ENCODE peak calls at places on chromosomes 7 and 10, in eight cellular contexts. X, Q, V, N, W, C, T and B are unnamed samples. For H3K9me3, the result is how much of the 10 kb centered on the place peaks cover.

GRCh38 chr7:10779465-10780399 is 193.9 kb upstream of the PHF14 start:
- DNase-seq in W (no peak), Q (no peak), V (no peak), T (no peak), C (no peak), X (no peak), N (no peak), B (no peak)

GRCh38 chr10:5291501-5292195 is 73.1 kb upstream of the UCN3 start:
- DNase-seq in C (peak), X (no peak), W (no peak), N (peak), Q (peak), V (peak), T (no peak), B (peak)

GRCh38 chr10:124367936-124368335 is 50.8 kb downstream of the OAT start:
- DNase-seq in Q (no peak), X (no peak), W (no peak), V (peak), T (no peak), N (no peak), C (no peak), B (no peak)

GRCh38 chr10:4691776-4692175 is 134.2 kb upstream of the AKR1E2 start:
- DNase-seq in W (no peak), V (no peak), T (no peak), X (no peak), Q (peak), C (no peak), N (no peak), B (no peak)

GRCh38 chr10:75407716-75408511 is 6.3 kb upstream of the ZNF503 start:
- DNase-seq in N (no peak), T (no peak), C (peak), Q (peak), W (peak), V (peak), X (peak), B (no peak)

GRCh38 chr10:112374724-112375541 is 1.0 kb downstream of the ACSL5 start:
- DNase-seq in T (peak), N (peak), C (no peak), Q (no peak), V (no peak), X (no peak), W (peak), B (no peak)

GRCh38 chr10:6746782-6747181 is 166.7 kb upstream of the PRKCQ start:
- DNase-seq in V (no peak), T (no peak), N (no peak), Q (no peak), W (no peak), C (no peak), X (no peak), B (no peak)

GRCh38 chr10:47038881-47039557 is 127.8 kb downstream of the PTPN20 start:
- DNase-seq in N (no peak), C (no peak), T (peak), Q (no peak), W (peak), V (peak), X (no peak), B (no peak)

GRCh38 chr7:112021348-112022044 is 184.7 kb downstream of the DOCK4 start:
- DNase-seq in X (no peak), C (no peak), N (no peak), Q (no peak), T (no peak), V (no peak), W (no peak), B (no peak)

GRCh38 chr10:11810313-11810766 is 12.8 kb upstream of the PROSER2 start:
- DNase-seq in C (no peak), T (peak), V (no peak), Q (peak), W (no peak), X (no peak), N (no peak), B (no peak)

GRCh38 chr7:74420006-74420405 is 33.7 kb upstream of the GTF2IRD1 start:
- DNase-seq in W (no peak), Q (no peak), T (no peak), N (no peak), C (no peak), V (no peak), X (no peak), B (no peak)

GRCh38 chr7:2131341-2131740 is 101.4 kb downstream of the MAD1L1 start:
- DNase-seq in V (no peak), Q (no peak), W (no peak), T (no peak), C (no peak), N (no peak), X (no peak), B (no peak)

GRCh38 chr10:102230861-102231356 is 4.8 kb downstream of the ELOVL3 start:
- DNase-seq in T (no peak), N (peak), C (peak), X (no peak), Q (no peak), V (peak), W (peak), B (peak)

GRCh38 chr7:36210542-36210941 is 57.5 kb downstream of the EEPD1 start:
- DNase-seq in W (no peak), N (no peak), C (peak), T (no peak), X (no peak), V (no peak), Q (no peak), B (no peak)

GRCh38 chr7:28239823-28240204 is 59.2 kb upstream of the JAZF1 start:
- DNase-seq in T (no peak), C (no peak), V (no peak), N (no peak), W (no peak), X (no peak), Q (no peak), B (no peak)

GRCh38 chr7:138105216-138105615 is 29.0 kb downstream of the AKR1D1 start:
- DNase-seq in N (no peak), W (no peak), X (no peak), C (no peak), Q (peak), T (no peak), V (peak), B (no peak)

GRCh38 chr7:84548366-84549085 is 353.9 kb upstream of the SEMA3A start:
- DNase-seq in C (no peak), V (peak), N (no peak), Q (no peak), T (peak), X (no peak), W (peak), B (no peak)

GRCh38 chr10:71214641-71215160 is 2.3 kb downstream of the UNC5B start:
- DNase-seq in V (no peak), C (no peak), N (no peak), Q (no peak), T (no peak), W (no peak), X (no peak), B (no peak)

GRCh38 chr7:28076421-28077163 is 104.0 kb downstream of the JAZF1 start:
- DNase-seq in Q (no peak), X (no peak), N (no peak), V (no peak), W (no peak), T (no peak), C (no peak), B (no peak)

GRCh38 chr7:47506716-47507354 is 75.1 kb downstream of the TNS3 start:
- DNase-seq in C (no peak), N (no peak), X (peak), W (peak), T (peak), V (no peak), Q (no peak), B (no peak)

GRCh38 chr10:70682920-70683600 is 10.8 kb downstream of the ADAMTS14 start:
- DNase-seq in X (no peak), V (no peak), N (no peak), Q (no peak), C (no peak), W (no peak), T (no peak), B (no peak)

GRCh38 chr10:53430974-53431373 is 658.4 kb upstream of the MBL2 start:
- DNase-seq in T (no peak), V (no peak), N (no peak), W (no peak), Q (no peak), X (no peak), C (no peak), B (no peak)

GRCh38 chr7:1661461-1661860 is 8.6 kb upstream of the ELFN1 start:
- DNase-seq in T (no peak), N (no peak), X (no peak), W (no peak), C (no peak), Q (no peak), V (no peak), B (no peak)

GRCh38 chr7:100130608-100131453 is 4.1 kb downstream of the MBLAC1 start:
- DNase-seq in T (peak), Q (peak), C (peak), X (peak), N (no peak), W (peak), V (peak), B (peak)

GRCh38 chr7:27917774-27918314 is 177.9 kb downstream of the TAX1BP1 start:
- DNase-seq in W (no peak), C (no peak), Q (peak), N (no peak), X (no peak), V (no peak), T (no peak), B (no peak)

GRCh38 chr7:151754142-151754590 is 122.7 kb downstream of the PRKAG2 start:
- DNase-seq in Q (peak), C (peak), X (peak), T (peak), V (peak), N (peak), W (peak), B (no peak)

GRCh38 chr7:82506702-82507101 is 63.1 kb upstream of the CACNA2D1 start:
- DNase-seq in N (no peak), X (peak), C (peak), W (no peak), V (no peak), T (peak), Q (no peak), B (no peak)

GRCh38 chr7:154676422-154677073 is 326.4 kb downstream of the PAXIP1 start:
- DNase-seq in C (no peak), N (no peak), T (no peak), X (no peak), V (no peak), Q (no peak), W (no peak), B (no peak)

GRCh38 chr7:2224934-2225333 is 7.8 kb downstream of the MAD1L1 start:
- DNase-seq in T (no peak), X (no peak), C (no peak), Q (peak), V (no peak), N (no peak), W (no peak), B (no peak)

GRCh38 chr7:151459726-151460473 is 20.0 kb upstream of the CRYGN start:
- DNase-seq in C (peak), Q (peak), T (peak), X (peak), W (peak), V (peak), N (peak), B (no peak)

GRCh38 chr10:12540341-12540781 is 191.0 kb downstream of the CAMK1D start:
- DNase-seq in Q (no peak), X (no peak), V (no peak), C (no peak), T (no peak), W (no peak), N (no peak), B (no peak)

GRCh38 chr7:157121184-157121715 is 17.5 kb upstream of the UBE3C start:
- DNase-seq in V (no peak), Q (no peak), N (no peak), X (no peak), C (no peak), T (no peak), W (no peak), B (no peak)

GRCh38 chr10:73992899-73993788 is 4.8 kb upstream of the VCL start:
- DNase-seq in N (no peak), V (no peak), C (no peak), X (no peak), W (no peak), T (no peak), Q (no peak), B (no peak)

GRCh38 chr7:74253331-74253730 is 868 bp downstream of the RFC2 start:
- DNase-seq in V (no peak), N (no peak), C (no peak), Q (no peak), X (no peak), W (no peak), T (no peak), B (no peak)

GRCh38 chr7:875051-875450 is 1.3 kb upstream of the GET4 start:
- DNase-seq in V (peak), W (no peak), X (no peak), N (no peak), C (no peak), T (no peak), Q (no peak), B (no peak)

GRCh38 chr10:100370561-100370975 is 23.5 kb downstream of the SCD start:
- DNase-seq in N (peak), V (no peak), X (no peak), Q (peak), T (peak), W (no peak), C (no peak), B (no peak)

DNA sequence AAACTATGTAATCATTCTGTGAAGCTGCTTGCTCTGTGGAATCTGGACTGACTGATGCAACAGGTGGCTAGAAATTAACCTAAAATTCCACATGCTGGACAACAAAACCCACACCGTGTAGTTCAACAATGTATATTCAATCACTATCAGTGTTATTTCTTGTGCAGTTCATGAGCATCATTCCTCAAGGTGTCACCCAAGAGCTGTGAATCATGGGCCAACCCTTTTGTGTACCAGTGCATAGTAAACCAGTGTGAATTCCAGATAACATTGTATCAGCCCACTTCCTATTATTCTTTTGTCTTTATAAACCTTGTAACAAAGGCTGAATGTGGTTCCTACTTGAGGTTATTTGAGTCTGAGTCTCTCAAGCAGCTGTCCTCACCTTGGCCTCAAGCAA is 905.2 kb upstream of the ZNF722 start:
- DNase-seq in Q (peak), C (no peak), T (no peak), W (no peak), N (no peak), X (no peak), V (no peak), B (no peak)
- H3K9me3 ChIP-seq in Q (under half), C (under half), T (under half), W (under half), N (under half), X (under half), V (half or more), B (under half)

GRCh38 chr7:158296798-158297104 is 290.9 kb downstream of the PTPRN2 start:
- DNase-seq in X (no peak), T (no peak), C (no peak), Q (no peak), V (no peak), W (no peak), N (no peak), B (no peak)
- H3K9me3 ChIP-seq in X (under half), T (under half), C (under half), Q (under half), V (under half), W (under half), N (under half), B (under half)

DNA sequence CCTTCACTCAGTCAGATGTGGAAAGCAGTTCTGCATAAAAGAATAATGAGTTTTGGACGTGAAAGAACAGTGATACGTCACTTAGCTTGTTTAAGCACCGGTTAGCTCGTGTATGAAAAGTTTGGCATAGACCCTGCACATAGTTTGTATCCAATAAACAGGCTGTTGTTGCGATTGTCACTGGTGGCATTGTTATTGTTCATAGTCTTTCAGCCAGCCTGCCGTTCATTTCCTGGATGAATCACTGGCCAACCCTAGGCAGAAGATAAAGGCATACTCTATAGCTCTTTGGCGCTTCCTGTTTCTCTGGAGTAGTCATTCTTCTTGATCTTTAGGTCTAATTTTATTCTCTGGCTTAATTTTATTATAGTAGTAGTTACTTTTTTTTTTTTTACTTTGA is 57.8 kb upstream of the ANKRD30A start:
- DNase-seq in T (no peak), C (no peak), X (no peak), V (no peak), W (no peak), Q (peak), N (no peak), B (no peak)
- H3K9me3 ChIP-seq in T (under half), C (under half), X (under half), V (under half), W (under half), Q (under half), N (under half), B (under half)

DNA sequence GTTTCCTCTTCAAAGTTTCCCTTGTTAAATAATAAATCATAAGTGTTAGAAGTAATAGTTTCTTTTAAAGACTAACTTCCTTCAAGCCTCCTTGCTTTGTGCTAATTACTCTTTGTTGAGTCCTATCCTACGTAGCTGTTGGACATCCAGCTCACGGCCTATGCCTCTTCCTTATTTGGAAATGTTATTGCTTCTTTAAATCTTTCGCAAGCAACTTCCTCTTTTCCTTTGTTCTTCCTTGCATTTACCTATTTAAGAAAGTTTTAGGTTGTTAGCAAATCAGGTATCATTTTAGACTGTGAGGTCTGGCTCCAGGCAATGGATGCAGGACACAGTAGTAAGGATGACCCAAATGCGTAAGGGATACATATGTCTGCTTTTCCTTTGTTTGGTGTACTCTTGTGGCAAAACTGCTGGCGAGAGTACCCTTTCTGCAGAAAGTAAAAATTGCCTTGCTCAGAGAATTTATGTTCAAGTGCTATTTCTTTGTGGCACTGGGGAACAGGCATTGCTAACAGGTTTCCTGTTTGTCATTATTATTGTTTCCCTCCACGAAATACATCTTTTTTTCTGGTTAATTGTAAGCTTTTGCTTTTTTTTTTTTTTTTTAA is 110.5 kb downstream of the DYNC2I1 start:
- DNase-seq in W (no peak), Q (no peak), X (no peak), C (no peak), V (no peak), N (no peak), T (no peak), B (no peak)
- H3K9me3 ChIP-seq in W (under half), Q (under half), X (under half), C (under half), V (under half), N (under half), T (under half), B (under half)